ENCODE peak calls at places on chromosomes 7 and 10, in four cellular contexts. One of them, this sample, is unnamed.

GRCh38 chr7:884191-885003 is 8.0 kb downstream of the GET4 start:
- DNase-seq in K562: no peak
- DNase-seq in HCT116: no peak
- DNase-seq in HepG2: no peak
- DNase-seq in this sample: no peak

GRCh38 chr7:137967143-137968018 is 34.5 kb downstream of the CREB3L2 start:
- DNase-seq in HCT116: no peak
- DNase-seq in K562: peak; percentile 92
- DNase-seq in HepG2: peak; percentile 84
- DNase-seq in this sample: no peak

GRCh38 chr7:134030460-134030865 is 96.7 kb upstream of the LRGUK start:
- DNase-seq in HepG2: peak; percentile 80
- DNase-seq in HCT116: no peak
- DNase-seq in K562: no peak
- DNase-seq in this sample: no peak

GRCh38 chr7:112377607-112378006 is 72.7 kb upstream of the IFRD1 start:
- DNase-seq in K562: no peak
- DNase-seq in HepG2: no peak
- DNase-seq in HCT116: no peak
- DNase-seq in this sample: no peak

GRCh38 chr10:28382520-28383269 is 79.8 kb upstream of the MPP7 start:
- DNase-seq in HCT116: no peak
- DNase-seq in HepG2: no peak
- DNase-seq in K562: no peak
- DNase-seq in this sample: no peak

GRCh38 chr10:34906021-34906965 is 91.2 kb upstream of the PARD3 start:
- DNase-seq in K562: peak; percentile 16
- DNase-seq in HCT116: no peak
- DNase-seq in HepG2: peak; percentile 20
- DNase-seq in this sample: no peak

GRCh38 chr10:29623797-29624196 is 11.0 kb downstream of the SVIL start:
- DNase-seq in HepG2: peak; percentile 55
- DNase-seq in K562: no peak
- DNase-seq in HCT116: no peak
- DNase-seq in this sample: no peak

GRCh38 chr10:28331821-28332220 is 29.0 kb upstream of the MPP7 start:
- DNase-seq in HCT116: no peak
- DNase-seq in K562: no peak
- DNase-seq in HepG2: no peak
- DNase-seq in this sample: no peak

GRCh38 chr10:89921422-89921821 is 220.0 kb downstream of the KIF20B start:
- DNase-seq in HepG2: no peak
- DNase-seq in HCT116: peak; percentile 95
- DNase-seq in K562: no peak
- DNase-seq in this sample: no peak

GRCh38 chr7:135617781-135618180 is 44.5 kb upstream of the STMP1 start:
- DNase-seq in HepG2: no peak
- DNase-seq in HCT116: no peak
- DNase-seq in K562: peak; percentile 10
- DNase-seq in this sample: no peak

GRCh38 chr10:48509974-48510692 is 94.7 kb downstream of the ARHGAP22 start:
- DNase-seq in HepG2: peak; percentile 20
- DNase-seq in HCT116: no peak
- DNase-seq in K562: peak; percentile 53
- DNase-seq in this sample: no peak

GRCh38 chr7:36227223-36227622 is 74.2 kb downstream of the EEPD1 start:
- DNase-seq in HCT116: no peak
- DNase-seq in HepG2: no peak
- DNase-seq in K562: no peak
- DNase-seq in this sample: no peak

GRCh38 chr7:21454182-21454581 is 26.3 kb downstream of the SP4 start:
- DNase-seq in HCT116: peak; percentile 6
- DNase-seq in K562: peak; percentile 11
- DNase-seq in HepG2: no peak
- DNase-seq in this sample: no peak

GRCh38 chr10:12042409-12042796 is 206 bp downstream of the UPF2 start:
- DNase-seq in HCT116: no peak
- DNase-seq in K562: peak; percentile 54
- DNase-seq in HepG2: no peak
- DNase-seq in this sample: no peak

GRCh38 chr10:6348091-6348862 is 145.5 kb downstream of the PFKFB3 start:
- DNase-seq in HepG2: no peak
- DNase-seq in HCT116: no peak
- DNase-seq in K562: no peak
- DNase-seq in this sample: no peak

GRCh38 chr10:45373783-45374450 is at the start of gene ALOX5:
- DNase-seq in K562: peak; percentile 89
- DNase-seq in HepG2: no peak
- DNase-seq in HCT116: no peak
- DNase-seq in this sample: no peak
- H3K27ac ChIP-seq in K562: no peak within 1 kb of the TSS
- H3K27ac ChIP-seq in HepG2: no peak within 1 kb of the TSS
- H3K27ac ChIP-seq in HCT116: peak within 1 kb of the TSS; percentile 41
- H3K27ac ChIP-seq in this sample: no peak within 1 kb of the TSS

DNA sequence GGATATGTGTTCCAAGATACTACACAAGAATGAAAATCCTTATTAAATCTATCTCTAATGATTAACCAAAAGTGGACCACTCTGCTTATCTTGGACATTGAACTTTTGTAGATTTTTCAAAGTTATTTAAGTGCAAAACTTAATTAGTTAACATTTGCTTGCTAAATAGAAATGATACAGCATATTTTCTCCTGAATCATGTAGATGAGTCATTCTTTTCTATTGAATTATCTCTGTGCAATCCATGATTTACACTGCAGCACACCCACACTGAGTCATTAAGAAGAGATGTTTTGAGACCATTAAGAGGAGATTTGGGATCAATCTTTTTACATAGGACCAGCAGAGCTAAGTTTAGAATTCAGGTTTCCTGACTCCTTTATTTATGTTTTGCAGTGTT is 6.6 kb upstream of the ABCC2 start:
- DNase-seq in K562: peak; percentile 25
- DNase-seq in HepG2: peak; percentile 86
- DNase-seq in HCT116: peak; percentile 88
- DNase-seq in this sample: peak; percentile 78
- TF ChIP-seq TCF7L2 in K562: no peak
- TF ChIP-seq TCF7L2 in HepG2: no peak
- TF ChIP-seq TCF7L2 in HCT116: no peak
- TF ChIP-seq TCF7L2 in this sample: no peak

GRCh38 chr10:2984682-2985081 is 82.7 kb upstream of the PFKP start:
- DNase-seq in K562: no peak
- DNase-seq in HCT116: no peak
- DNase-seq in HepG2: no peak
- DNase-seq in this sample: no peak

GRCh38 chr10:2986341-2986933 is 80.9 kb upstream of the PFKP start:
- DNase-seq in HepG2: no peak
- DNase-seq in K562: no peak
- DNase-seq in HCT116: no peak
- DNase-seq in this sample: no peak

GRCh38 chr10:2987185-2987768 is 80.1 kb upstream of the PFKP start:
- DNase-seq in HCT116: no peak
- DNase-seq in HepG2: no peak
- DNase-seq in K562: no peak
- DNase-seq in this sample: no peak

GRCh38 chr10:2982146-2982545 is 85.2 kb upstream of the PFKP start:
- DNase-seq in HCT116: no peak
- DNase-seq in HepG2: no peak
- DNase-seq in K562: no peak
- DNase-seq in this sample: no peak

DNA sequence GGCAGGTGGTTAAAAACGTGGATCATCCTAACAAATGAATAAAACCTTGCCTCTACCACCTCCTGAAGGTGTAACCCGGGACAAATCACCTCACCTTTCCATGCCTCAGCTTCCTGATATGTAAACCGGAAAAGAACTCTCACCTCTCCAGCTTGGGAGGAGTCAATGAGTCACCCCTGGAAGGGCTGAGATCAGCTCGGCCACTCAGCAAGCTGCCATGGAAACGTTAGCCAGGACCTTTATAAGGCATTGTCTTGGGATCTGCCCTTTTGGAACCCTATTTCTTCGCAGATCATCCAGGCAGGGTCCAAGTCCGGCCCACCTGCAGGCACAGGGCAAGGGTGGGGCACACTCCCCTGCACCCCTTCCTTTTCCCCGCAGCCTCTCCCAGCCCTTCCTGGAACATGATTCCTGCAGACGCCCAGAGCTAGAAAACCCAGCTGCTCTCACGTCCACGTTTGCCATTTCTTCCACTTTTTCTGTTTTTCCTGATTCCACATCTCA is 81.6 kb upstream of the PFKP start:
- DNase-seq in HCT116: peak; percentile 73
- DNase-seq in HepG2: no peak
- DNase-seq in K562: peak; percentile 35
- DNase-seq in this sample: peak; percentile 30
- H3K27ac ChIP-seq in HCT116: peak overlapping the region; percentile 45
- H3K27ac ChIP-seq in HepG2: no peak overlapping the region
- H3K27ac ChIP-seq in K562: no peak overlapping the region
- H3K27ac ChIP-seq in this sample: no peak overlapping the region

DNA sequence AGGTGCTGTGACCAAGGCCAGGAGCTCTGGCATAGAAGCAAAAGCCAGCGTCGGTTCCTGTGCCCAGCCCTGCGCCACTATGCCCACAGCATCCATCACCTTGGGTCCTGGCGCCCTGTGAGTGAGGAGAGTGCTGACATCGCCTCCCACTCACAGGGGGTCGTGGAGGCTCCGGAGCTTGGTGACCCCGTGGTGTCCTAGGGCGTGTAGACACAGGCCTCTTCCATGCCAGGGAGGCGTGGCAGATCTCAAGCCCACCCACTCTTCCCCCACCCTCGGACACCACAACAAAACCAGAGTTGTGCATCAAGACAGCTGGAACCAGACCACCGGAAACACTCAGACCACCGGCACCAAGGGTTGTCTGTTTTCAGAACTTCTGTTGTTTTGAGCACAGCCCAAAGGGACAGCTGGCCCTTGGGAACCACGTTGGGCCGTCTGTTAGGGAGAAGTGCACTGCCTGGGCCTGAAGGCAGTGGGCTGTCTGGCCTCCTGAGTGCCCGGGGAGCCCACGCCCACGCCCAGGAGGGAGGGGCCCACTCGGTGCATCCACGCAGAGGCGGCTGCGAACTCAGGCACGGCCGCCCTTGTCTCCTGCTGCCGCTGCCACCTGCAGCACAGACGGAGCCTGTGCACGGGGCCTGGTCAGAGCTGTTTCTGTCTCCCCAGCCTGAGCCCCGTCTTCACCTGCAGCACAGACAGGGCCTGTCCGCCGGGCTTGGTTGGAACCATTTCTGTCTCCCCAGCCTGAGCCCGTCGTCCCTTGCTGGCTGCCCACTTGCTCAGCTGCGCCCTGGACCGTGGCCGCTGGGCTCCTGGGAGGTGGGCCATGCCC is 106.3 kb downstream of the INPP5A start:
- DNase-seq in K562: no peak
- DNase-seq in HCT116: no peak
- DNase-seq in HepG2: no peak
- DNase-seq in this sample: no peak
- TF ChIP-seq TCF7L2 in K562: no peak
- TF ChIP-seq TCF7L2 in HCT116: no peak
- TF ChIP-seq TCF7L2 in HepG2: no peak
- TF ChIP-seq TCF7L2 in this sample: no peak

GRCh38 chr7:74216361-74216761 is 6.6 kb downstream of the LAT2 start:
- DNase-seq in HCT116: no peak
- DNase-seq in K562: no peak
- DNase-seq in HepG2: no peak
- DNase-seq in this sample: no peak

GRCh38 chr7:74217455-74218342 is 7.9 kb downstream of the LAT2 start:
- DNase-seq in HepG2: no peak
- DNase-seq in HCT116: no peak
- DNase-seq in K562: no peak
- DNase-seq in this sample: no peak

GRCh38 chr7:74214816-74215630 is 5.2 kb downstream of the LAT2 start:
- DNase-seq in HCT116: no peak
- DNase-seq in K562: no peak
- DNase-seq in HepG2: no peak
- DNase-seq in this sample: no peak

GRCh38 chr7:74215921-74216320 is 6.1 kb downstream of the LAT2 start:
- DNase-seq in HCT116: no peak
- DNase-seq in K562: no peak
- DNase-seq in HepG2: no peak
- DNase-seq in this sample: no peak

GRCh38 chr7:74212661-74213060 is 2.9 kb downstream of the LAT2 start:
- DNase-seq in HCT116: no peak
- DNase-seq in HepG2: no peak
- DNase-seq in K562: no peak
- DNase-seq in this sample: no peak
- H3K27ac ChIP-seq in HCT116: no peak overlapping the region
- H3K27ac ChIP-seq in HepG2: no peak overlapping the region
- H3K27ac ChIP-seq in K562: no peak overlapping the region
- H3K27ac ChIP-seq in this sample: no peak overlapping the region